ENCODE peak calls at places on chromosomes 4 and X, in six cellular contexts. L is RWPE1, E is left ventricle myocardium inferior, X is Kasumi-1, T is memory B cell, Y is EH. U is an unnamed sample.

GRCh38 chr4:135185256-135185655 is 983.7 kb upstream of the PABPC4L start:
- DNase-seq in Y (no peak), T (no peak), E (no peak), L (no peak), X (no peak), U (no peak)

GRCh38 chr4:142815834-142816233 is 30.3 kb downstream of the INPP4B start:
- DNase-seq in E (no peak), X (peak), Y (peak), L (no peak), T (no peak), U (no peak)

GRCh38 chr4:158033416-158033863 is 139.4 kb downstream of the GASK1B start:
- DNase-seq in X (no peak), Y (peak), E (no peak), L (no peak), T (no peak), U (no peak)

GRCh38 chr4:81781824-81782223 is 310.1 kb upstream of the RASGEF1B start:
- DNase-seq in Y (no peak), X (no peak), E (no peak), T (no peak), L (no peak), U (no peak)

GRCh38 chr4:22521240-22521639 is 5.4 kb upstream of the ADGRA3 start:
- DNase-seq in L (no peak), E (no peak), X (no peak), T (no peak), Y (no peak), U (no peak)

GRCh38 chrX:66126671-66127070 is 37.4 kb upstream of the HEPH start:
- DNase-seq in X (no peak), L (no peak), E (no peak), T (no peak), Y (no peak), U (no peak)

GRCh38 chr4:37641886-37642849 is 44.0 kb downstream of the RELL1 start:
- DNase-seq in T (no peak), Y (no peak), L (no peak), E (no peak), X (no peak), U (no peak)

GRCh38 chrX:331145-331771 is 12.7 kb upstream of the GTPBP6 start:
- DNase-seq in Y (peak), X (no peak), E (peak), T (no peak), L (peak), U (no peak)

GRCh38 chrX:136694491-136695087 is 46.6 kb downstream of the CD40LG start:
- DNase-seq in Y (peak), T (no peak), X (peak), L (peak), E (no peak), U (peak)

GRCh38 chrX:107978707-107979307 is 3.4 kb downstream of the TEX13B start:
- DNase-seq in X (peak), L (peak), E (no peak), Y (peak), T (no peak), U (peak)

GRCh38 chr4:2412534-2412884 is 5.9 kb downstream of the ZFYVE28 start:
- DNase-seq in T (no peak), Y (no peak), L (no peak), E (no peak), X (no peak), U (no peak)

GRCh38 chr4:186400676-186401075 is 134.7 kb downstream of the F11 start:
- DNase-seq in Y (no peak), L (no peak), E (no peak), T (no peak), X (no peak), U (no peak)

GRCh38 chr4:159374749-159375535 is 272.1 kb downstream of the RAPGEF2 start:
- DNase-seq in E (no peak), T (no peak), X (no peak), Y (peak), L (no peak), U (no peak)

GRCh38 chrX:39499996-39500395 is 597.8 kb downstream of the BCOR start:
- DNase-seq in L (no peak), Y (peak), T (no peak), X (no peak), E (no peak), U (no peak)